ENCODE peak calls at places on chromosomes 5 and 9, in five cellular contexts. C, U, O, M and T are unnamed samples.

GRCh38 chr9:115198018-115198417 is 80.1 kb upstream of the TNC start:
- DNase-seq in C (no peak), U (peak), O (no peak), M (no peak), T (no peak)

GRCh38 chr9:135951889-135952663 is 9.1 kb downstream of the UBAC1 start:
- DNase-seq in C (no peak), U (peak), O (no peak), M (no peak), T (no peak)

GRCh38 chr5:2181164-2181956 is 298.6 kb upstream of the IRX4 start:
- DNase-seq in C (no peak), U (no peak), O (no peak), M (no peak), T (no peak)

GRCh38 chr5:135707302-135707701 is 127.2 kb upstream of the SLC25A48 start:
- DNase-seq in C (no peak), U (no peak), O (no peak), M (no peak), T (no peak)

GRCh38 chr5:95142145-95142544 is 142.7 kb downstream of the MCTP1 start:
- DNase-seq in C (no peak), U (no peak), O (no peak), M (no peak), T (no peak)

GRCh38 chr5:36029914-36030313 is 36.8 kb downstream of the UGT3A2 start:
- DNase-seq in C (no peak), U (no peak), O (no peak), M (no peak), T (no peak)

GRCh38 chr5:140133514-140134167 is 7.9 kb downstream of the IGIP start:
- DNase-seq in C (no peak), U (no peak), O (no peak), M (no peak), T (no peak)

GRCh38 chr9:117459941-117460340 is 45.1 kb upstream of the ASTN2 start:
- DNase-seq in C (no peak), U (no peak), O (no peak), M (no peak), T (no peak)

GRCh38 chr5:136054133-136054996 is 25.6 kb downstream of the TGFBI start:
- DNase-seq in C (no peak), U (peak), O (no peak), M (no peak), T (no peak)

GRCh38 chr5:108115673-108116072 is 266.2 kb downstream of the FBXL17 start:
- DNase-seq in C (no peak), U (no peak), O (no peak), M (no peak), T (no peak)

GRCh38 chr9:131096490-131097258 is at the start of gene AIF1L:
- DNase-seq in C (no peak), U (no peak), O (no peak), M (no peak), T (no peak)

GRCh38 chr9:131579789-131580211 is 34.5 kb downstream of the PRRT1B start:
- DNase-seq in C (no peak), U (no peak), O (no peak), M (no peak), T (no peak)

GRCh38 chr9:107239474-107239873 is 43.6 kb upstream of the RAD23B start:
- DNase-seq in C (no peak), U (peak), O (no peak), M (no peak), T (no peak)